ENCODE peak calls at places on chromosomes 5 and 9, in eight cellular contexts. Q is PC-3, Z is NT2/D1, I is NCI-H460, C is hepatic stellate cell, B is GM10248, X is ACHN, K is RKO. W is an unnamed sample.

GRCh38 chr9:127753556-127753955 is 18.5 kb upstream of the TOR2A start:
- DNase-seq in Q (no peak), Z (no peak), I (no peak), C (no peak), B (no peak), X (no peak), K (no peak), W (no peak)

GRCh38 chr5:91329273-91329672 is 53.8 kb downstream of the ARRDC3 start:
- DNase-seq in Q (no peak), Z (no peak), I (no peak), C (no peak), B (no peak), X (no peak), K (no peak), W (no peak)

GRCh38 chr9:77864096-77864889 is 167.3 kb downstream of the GNAQ start:
- DNase-seq in Q (no peak), Z (no peak), I (no peak), C (no peak), B (peak), X (no peak), K (no peak), W (peak)

GRCh38 chr9:117720555-117720954 is 16.4 kb downstream of the TLR4 start:
- DNase-seq in Q (no peak), Z (no peak), I (no peak), C (no peak), B (no peak), X (no peak), K (no peak), W (peak)

GRCh38 chr9:36092509-36093215 is 43.9 kb upstream of the GLIPR2 start:
- DNase-seq in Q (no peak), Z (no peak), I (no peak), C (no peak), B (peak), X (no peak), K (no peak), W (no peak)

GRCh38 chr9:123544007-123544827 is 188.2 kb downstream of the CRB2 start:
- DNase-seq in Q (peak), Z (peak), I (peak), C (peak), B (peak), X (peak), K (peak), W (peak)

GRCh38 chr5:149420509-149421371 is 41.6 kb upstream of the IL17B start:
- DNase-seq in Q (no peak), Z (no peak), I (no peak), C (no peak), B (no peak), X (no peak), K (no peak), W (peak)

GRCh38 chr9:82490019-82490499 is 501.5 kb downstream of the SPATA31D1 start:
- DNase-seq in Q (peak), Z (no peak), I (no peak), C (peak), B (no peak), X (no peak), K (peak), W (peak)

GRCh38 chr9:116837038-116837998 is 150.2 kb downstream of the TRIM32 start:
- DNase-seq in Q (peak), Z (no peak), I (no peak), C (no peak), B (no peak), X (no peak), K (no peak), W (no peak)

GRCh38 chr5:88729476-88730182 is 153.4 kb downstream of the MEF2C start:
- DNase-seq in Q (peak), Z (peak), I (peak), C (no peak), B (no peak), X (peak), K (peak), W (peak)

GRCh38 chr5:168479166-168479565 is 7.1 kb upstream of the RARS1 start:
- DNase-seq in Q (peak), Z (no peak), I (no peak), C (no peak), B (no peak), X (no peak), K (peak), W (no peak)

GRCh38 chr9:91074866-91075265 is 273.2 kb downstream of the SYK start:
- DNase-seq in Q (no peak), Z (no peak), I (no peak), C (no peak), B (peak), X (no peak), K (no peak), W (no peak)

GRCh38 chr5:142753114-142753764 is 16.9 kb upstream of the ARHGAP26 start:
- DNase-seq in Q (peak), Z (no peak), I (no peak), C (no peak), B (no peak), X (no peak), K (no peak), W (peak)

GRCh38 chr9:71796368-71796767 is 28.1 kb upstream of the CEMIP2 start:
- DNase-seq in Q (no peak), Z (no peak), I (no peak), C (no peak), B (no peak), X (no peak), K (peak), W (no peak)

GRCh38 chr5:40436535-40437237 is 243.0 kb upstream of the PTGER4 start:
- DNase-seq in Q (no peak), Z (no peak), I (no peak), C (no peak), B (peak), X (no peak), K (no peak), W (no peak)

GRCh38 chr9:33233659-33234335 is 6.2 kb upstream of the SPINK4 start:
- DNase-seq in Q (peak), Z (no peak), I (peak), C (peak), B (no peak), X (peak), K (no peak), W (peak)

GRCh38 chr5:154901276-154901675 is 36.7 kb downstream of the GEMIN5 start:
- DNase-seq in Q (no peak), Z (no peak), I (no peak), C (no peak), B (no peak), X (no peak), K (no peak), W (peak)

GRCh38 chr9:131478421-131478868 is 24.3 kb upstream of the POMT1 start:
- DNase-seq in Q (peak), Z (peak), I (peak), C (no peak), B (peak), X (peak), K (no peak), W (peak)

GRCh38 chr5:168291281-168291960 is at the start of gene WWC1:
- DNase-seq in Q (peak), Z (no peak), I (peak), C (peak), B (peak), X (peak), K (peak), W (peak)

GRCh38 chr5:44051591-44051990 is 337.6 kb downstream of the FGF10 start:
- DNase-seq in Q (no peak), Z (no peak), I (no peak), C (no peak), B (no peak), X (no peak), K (peak), W (no peak)

GRCh38 chr5:75435101-75435500 is 76.3 kb downstream of the CERT1 start:
- DNase-seq in Q (no peak), Z (no peak), I (no peak), C (no peak), B (no peak), X (no peak), K (no peak), W (peak)

GRCh38 chr5:73037545-73037944 is 81.7 kb downstream of the FCHO2 start:
- DNase-seq in Q (no peak), Z (no peak), I (no peak), C (no peak), B (no peak), X (no peak), K (no peak), W (no peak)

GRCh38 chr5:52842111-52842510 is 54.4 kb downstream of the ITGA1 start:
- DNase-seq in Q (no peak), Z (no peak), I (no peak), C (no peak), B (no peak), X (no peak), K (no peak), W (no peak)

GRCh38 chr5:90571147-90571773 is 12.7 kb downstream of the ADGRV1 start:
- DNase-seq in Q (peak), Z (no peak), I (no peak), C (no peak), B (no peak), X (no peak), K (no peak), W (no peak)

GRCh38 chr9:1207681-1208080 is 157.5 kb downstream of the DMRT2 start:
- DNase-seq in Q (peak), Z (no peak), I (no peak), C (no peak), B (no peak), X (no peak), K (peak), W (peak)

GRCh38 chr5:98630621-98631020 is 142.8 kb upstream of the RGMB start:
- DNase-seq in Q (no peak), Z (no peak), I (no peak), C (no peak), B (no peak), X (no peak), K (no peak), W (no peak)

GRCh38 chr5:132265336-132266030 is 8.0 kb downstream of the PDLIM4 start:
- DNase-seq in Q (peak), Z (no peak), I (no peak), C (peak), B (peak), X (peak), K (peak), W (peak)

GRCh38 chr5:152246401-152246800 is 158.7 kb downstream of the NMUR2 start:
- DNase-seq in Q (peak), Z (peak), I (peak), C (no peak), B (no peak), X (peak), K (peak), W (no peak)

GRCh38 chr9:14323083-14323968 is 9.4 kb upstream of the NFIB start:
- DNase-seq in Q (peak), Z (no peak), I (no peak), C (peak), B (no peak), X (no peak), K (no peak), W (no peak)

GRCh38 chr9:112041536-112042243 is 133.4 kb downstream of the SUSD1 start:
- DNase-seq in Q (peak), Z (peak), I (peak), C (peak), B (no peak), X (peak), K (peak), W (peak)

W was measured in GM03348.